ENCODE peak calls at places on chromosomes 2 and 18, in seven cellular contexts. U is body of pancreas, A is adrenal gland, T is transverse colon, P is HepG2, D is esophagus muscularis mucosa, K is prostate gland. R is an unnamed sample. For H3K4me1, the result is how much of the 10 kb centered on the place peaks cover.

GRCh38 chr2:159613515-159614336 is 2.6 kb downstream of the BAZ2B start:
- DNase-seq in U (no peak), A (no peak), T (no peak), P (no peak), D (no peak), K (no peak), R (no peak)

GRCh38 chr2:223522796-223523195 is 79.4 kb downstream of the SCG2 start:
- DNase-seq in U (no peak), A (no peak), T (no peak), P (no peak), D (no peak), K (no peak), R (no peak)

GRCh38 chr2:161165266-161165665 is 5.0 kb downstream of the TANK start:
- DNase-seq in U (no peak), A (no peak), T (no peak), P (no peak), D (no peak), K (no peak), R (no peak)

GRCh38 chr2:18971628-18972027 is 382.3 kb upstream of the NT5C1B start:
- DNase-seq in U (no peak), A (no peak), T (no peak), P (no peak), D (no peak), K (no peak), R (no peak)

GRCh38 chr2:241574911-241575623 is 16.5 kb downstream of the BOK start:
- DNase-seq in U (no peak), A (no peak), T (no peak), P (no peak), D (no peak), K (no peak), R (no peak)

GRCh38 chr18:8719192-8719591 is 13.8 kb downstream of the MTCL1 start:
- DNase-seq in U (no peak), A (no peak), T (no peak), P (no peak), D (no peak), K (no peak), R (no peak)

GRCh38 chr18:79789091-79789891 is 8.4 kb upstream of the KCNG2 start:
- DNase-seq in U (no peak), A (no peak), T (no peak), P (no peak), D (no peak), K (no peak), R (peak)

GRCh38 chr2:199057936-199058335 is 399.8 kb downstream of the SATB2 start:
- DNase-seq in U (no peak), A (no peak), T (no peak), P (no peak), D (no peak), K (no peak), R (no peak)

GRCh38 chr2:33275689-33276444 is 200.6 kb upstream of the RASGRP3 start:
- DNase-seq in U (peak), A (peak), T (no peak), P (peak), D (no peak), K (no peak), R (no peak)

GRCh38 chr2:205642562-205643350 is 39.5 kb upstream of the NRP2 start:
- DNase-seq in U (no peak), A (no peak), T (no peak), P (no peak), D (no peak), K (no peak), R (no peak)

GRCh38 chr2:219565130-219566080 is 5.9 kb downstream of the OBSL1 start:
- DNase-seq in U (no peak), A (peak), T (no peak), P (no peak), D (no peak), K (no peak), R (no peak)

GRCh38 chr2:226475650-226476049 is 324.0 kb downstream of the IRS1 start:
- DNase-seq in U (no peak), A (no peak), T (no peak), P (no peak), D (no peak), K (no peak), R (no peak)

GRCh38 chr2:17644997-17645715 is 104.7 kb downstream of the VSNL1 start:
- DNase-seq in U (no peak), A (no peak), T (no peak), P (no peak), D (peak), K (no peak), R (no peak)

GRCh38 chr2:17646096-17646554 is 105.6 kb downstream of the VSNL1 start:
- DNase-seq in U (peak), A (peak), T (peak), P (peak), D (peak), K (peak), R (no peak)

GRCh38 chr2:17646838-17647701 is 106.5 kb downstream of the SMC6 start:
- DNase-seq in U (no peak), A (no peak), T (peak), P (no peak), D (peak), K (no peak), R (no peak)

GRCh38 chr2:17638181-17638743 is 97.8 kb downstream of the VSNL1 start:
- DNase-seq in U (no peak), A (no peak), T (no peak), P (no peak), D (no peak), K (no peak), R (no peak)

GRCh38 chr2:17643031-17643615 is 102.6 kb downstream of the VSNL1 start:
- DNase-seq in U (no peak), A (peak), T (no peak), P (peak), D (peak), K (no peak), R (peak)
- TF ChIP-seq CTCF in U (no peak), A (no peak), T (no peak), P (no peak), D (peak), K (no peak), R (no peak)

GRCh38 chr2:9332853-9333245 is 90.5 kb downstream of the ITGB1BP1 start:
- DNase-seq in U (no peak), A (no peak), T (no peak), P (no peak), D (no peak), K (no peak), R (no peak)

GRCh38 chr2:9335322-9335754 is 88.0 kb downstream of the ITGB1BP1 start:
- DNase-seq in U (no peak), A (no peak), T (peak), P (peak), D (no peak), K (no peak), R (no peak)

GRCh38 chr2:9332136-9332852 is 91.0 kb downstream of the ITGB1BP1 start:
- DNase-seq in U (no peak), A (no peak), T (no peak), P (no peak), D (no peak), K (no peak), R (no peak)

GRCh38 chr2:9334722-9335121 is 88.6 kb downstream of the ITGB1BP1 start:
- DNase-seq in U (no peak), A (no peak), T (no peak), P (no peak), D (no peak), K (no peak), R (no peak)

GRCh38 chr2:9333591-9334171 is 89.6 kb downstream of the ITGB1BP1 start:
- DNase-seq in U (peak), A (peak), T (peak), P (peak), D (no peak), K (peak), R (peak)
- H3K4me1 ChIP-seq in U (under half), A (under half), T (under half), P (half or more), D (under half), K (under half), R (under half)

GRCh38 chr2:101309211-101309700 is 755 bp upstream of the RNF149 start:
- DNase-seq in U (no peak), A (no peak), T (no peak), P (no peak), D (no peak), K (no peak), R (no peak)

GRCh38 chr2:101307950-101308431 is 510 bp downstream of the RNF149 start:
- DNase-seq in U (peak), A (peak), T (peak), P (no peak), D (peak), K (no peak), R (peak)

GRCh38 chr2:101310591-101311389 is 2.3 kb upstream of the RNF149 start:
- DNase-seq in U (no peak), A (no peak), T (no peak), P (no peak), D (peak), K (no peak), R (no peak)

GRCh38 chr2:101307503-101307902 is 998 bp downstream of the RNF149 start:
- DNase-seq in U (no peak), A (no peak), T (no peak), P (no peak), D (no peak), K (no peak), R (no peak)

DNA sequence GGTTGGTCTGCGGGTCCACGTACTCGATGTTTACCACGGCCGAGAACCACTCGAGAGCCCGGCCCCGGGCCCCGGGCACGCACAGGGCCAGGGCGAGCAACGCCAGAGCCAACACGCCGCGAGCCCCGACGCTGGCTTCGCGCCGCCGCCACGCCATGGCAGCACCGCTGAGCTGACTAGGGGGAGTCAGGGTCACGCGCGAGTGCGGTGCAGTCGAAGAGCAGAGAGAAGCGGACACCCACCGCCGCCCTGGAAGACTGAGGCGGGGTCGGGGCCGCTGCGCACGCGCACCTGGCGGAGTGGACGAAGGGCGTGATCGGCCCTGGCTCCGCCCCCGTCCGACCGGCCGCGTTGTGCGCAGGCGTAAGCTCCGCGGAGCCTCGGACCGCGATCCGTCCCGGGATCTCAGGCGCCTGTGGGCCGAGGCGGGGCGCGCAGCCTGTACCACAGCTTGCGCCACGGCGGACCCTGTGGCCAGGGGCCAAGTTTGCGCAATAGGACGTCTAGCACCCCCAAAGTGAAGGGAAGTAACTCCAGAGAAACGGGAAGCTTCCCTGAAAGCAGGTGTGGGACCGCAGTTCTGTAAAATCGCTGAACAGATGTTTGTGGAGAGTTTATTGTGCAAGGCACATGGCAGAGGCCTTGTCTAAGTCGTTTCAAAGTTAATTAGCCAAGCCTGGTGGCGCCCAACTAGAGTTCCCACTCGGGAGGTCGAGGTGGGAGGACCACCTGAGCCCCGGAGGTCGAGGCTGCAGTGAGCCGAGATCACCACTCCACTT is at the start of gene RNF149:
- DNase-seq in U (peak), A (peak), T (peak), P (peak), D (peak), K (peak), R (peak)
- TF ChIP-seq POLR2A in U (peak), A (peak), T (peak), P (peak), D (peak), K (peak), R (peak)

GRCh38 chr18:76126327-76126726 is 368.7 kb downstream of the ZNF516 start:
- DNase-seq in U (no peak), A (no peak), T (no peak), P (no peak), D (no peak), K (no peak), R (no peak)
- TF ChIP-seq CTCF in U (no peak), A (no peak), T (no peak), P (peak), D (no peak), K (no peak), R (no peak)

GRCh38 chr2:200377143-200377773 is 70.8 kb downstream of the SPATS2L start:
- DNase-seq in U (no peak), A (no peak), T (peak), P (no peak), D (no peak), K (no peak), R (no peak)

GRCh38 chr2:200377774-200378336 is 71.4 kb downstream of the SPATS2L start:
- DNase-seq in U (peak), A (no peak), T (peak), P (peak), D (no peak), K (peak), R (peak)

GRCh38 chr2:200379481-200380120 is 73.1 kb downstream of the SPATS2L start:
- DNase-seq in U (no peak), A (no peak), T (no peak), P (no peak), D (no peak), K (no peak), R (no peak)

GRCh38 chr2:200380139-200380561 is 73.7 kb downstream of the SPATS2L start:
- DNase-seq in U (no peak), A (no peak), T (no peak), P (no peak), D (no peak), K (no peak), R (no peak)

DNA sequence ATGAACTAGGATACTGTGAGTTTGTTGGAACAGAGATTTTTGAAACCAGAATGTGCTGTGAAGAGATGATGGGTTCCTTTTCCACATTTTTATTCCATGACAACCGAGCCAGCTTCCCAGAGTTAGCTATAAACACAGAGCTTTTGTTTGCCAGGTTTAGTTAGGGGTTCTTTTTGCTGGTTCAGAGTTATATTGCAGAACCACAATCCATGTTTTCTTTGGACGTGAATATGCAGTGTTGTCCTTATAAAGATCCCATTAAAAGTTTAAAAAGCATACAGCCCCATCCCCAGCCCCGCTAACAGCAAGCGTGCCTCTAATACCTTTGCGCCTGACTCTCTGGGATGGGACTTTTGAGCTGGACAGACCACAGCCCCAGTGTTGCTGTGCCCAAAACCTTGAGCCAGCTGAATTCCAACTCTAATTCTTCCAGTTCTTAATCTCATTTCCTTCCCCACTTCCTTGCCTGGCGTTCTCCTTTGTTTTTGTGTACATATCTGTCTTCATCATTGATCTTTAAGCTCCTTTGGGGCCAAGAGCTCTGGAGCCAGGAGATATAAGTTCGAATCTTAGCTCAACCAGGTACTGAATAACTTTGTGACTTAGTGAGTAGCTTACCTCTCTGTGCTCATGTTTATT is 72.3 kb downstream of the SPATS2L start:
- DNase-seq in U (no peak), A (no peak), T (no peak), P (no peak), D (no peak), K (no peak), R (no peak)
- H3K4me1 ChIP-seq in U (half or more), A (under half), T (half or more), P (half or more), D (under half), K (under half), R (under half)

DNA sequence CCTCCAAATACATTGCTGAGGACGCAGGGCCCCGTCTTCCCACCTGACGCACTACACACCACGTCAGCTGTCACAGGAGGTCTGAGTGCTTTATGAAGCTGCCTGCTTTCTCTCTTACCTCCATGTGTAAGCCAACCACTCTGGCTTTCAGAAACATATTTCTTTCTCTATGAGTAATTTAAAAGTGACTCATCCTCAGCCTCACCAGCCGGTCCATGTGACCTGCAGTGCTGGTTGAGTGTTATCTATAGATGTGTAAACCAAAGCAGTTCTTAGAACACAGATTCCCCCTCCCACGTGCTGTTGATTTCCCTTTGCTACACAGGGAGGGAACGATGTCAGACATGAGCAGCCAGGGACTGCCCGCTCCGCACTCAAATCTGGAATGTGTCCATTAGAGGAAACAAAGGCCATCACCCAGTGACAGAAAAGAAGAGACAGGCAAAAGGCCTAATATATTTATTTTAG is 157.8 kb downstream of the BCL2 start:
- DNase-seq in U (peak), A (peak), T (peak), P (peak), D (peak), K (peak), R (peak)
- TF ChIP-seq POLR2A in U (no peak), A (peak), T (peak), P (no peak), D (no peak), K (peak), R (no peak)

GRCh38 chr18:62245699-62246098 is 58.6 kb downstream of the RELCH start:
- DNase-seq in U (no peak), A (no peak), T (no peak), P (no peak), D (no peak), K (no peak), R (no peak)
- TF ChIP-seq CTCF in U (no peak), A (no peak), T (no peak), P (no peak), D (no peak), K (no peak), R (peak)